ENCODE peak calls at places on chromosomes 7 and 10, in six cellular contexts. Y, J, C, U, M and G are unnamed samples.

GRCh38 chr7:53531-53930 is 138.8 kb upstream of the FAM20C start:
- DNase-seq in Y (no peak), M (no peak), U (no peak), J (no peak), C (no peak), G (no peak)

GRCh38 chr7:107856806-107857540 is 34.0 kb upstream of the DLD start:
- DNase-seq in J (peak; percentile 57), M (peak; percentile 26), U (no peak), C (no peak), Y (no peak), G (no peak)

GRCh38 chr10:24901686-24902399 is 50.6 kb downstream of the PRTFDC1 start:
- DNase-seq in Y (peak; percentile 64), J (peak; percentile 78), C (no peak), M (peak; percentile 23), U (peak; percentile 88), G (peak; percentile 89)

GRCh38 chr7:4266270-4267040 is 415.6 kb upstream of the FOXK1 start:
- DNase-seq in Y (no peak), C (no peak), U (no peak), M (no peak), J (no peak), G (no peak)

GRCh38 chr7:16492513-16493062 is 27.1 kb upstream of the SOSTDC1 start:
- DNase-seq in C (no peak), U (no peak), Y (no peak), J (no peak), M (no peak), G (peak; percentile 13)

GRCh38 chr10:77919713-77920108 is 6.8 kb downstream of the DLG5 start:
- DNase-seq in M (no peak), Y (no peak), J (no peak), C (no peak), U (peak; percentile 71), G (no peak)

GRCh38 chr10:66349726-66350125 is 576.1 kb upstream of the LRRTM3 start:
- DNase-seq in M (no peak), J (no peak), Y (no peak), U (no peak), C (no peak), G (no peak)

GRCh38 chr7:45971661-45972175 is 50.6 kb upstream of the IGFBP3 start:
- DNase-seq in C (no peak), U (no peak), M (no peak), Y (no peak), J (no peak), G (no peak)

GRCh38 chr10:50990568-50991495 is 83.5 kb upstream of the PRKG1 start:
- DNase-seq in C (no peak), Y (no peak), U (no peak), M (no peak), J (peak; percentile 61), G (no peak)

GRCh38 chr10:69360485-69361302 is 56.0 kb downstream of the TACR2 start:
- DNase-seq in J (peak; percentile 81), U (peak; percentile 83), M (no peak), C (no peak), Y (peak; percentile 94), G (no peak)

GRCh38 chr10:116886772-116887171 is 37.5 kb downstream of the ENO4 start:
- DNase-seq in C (no peak), U (no peak), J (no peak), Y (no peak), M (no peak), G (no peak)

GRCh38 chr10:13087986-13088618 is 11.9 kb upstream of the OPTN start:
- DNase-seq in Y (no peak), M (no peak), C (no peak), J (no peak), U (peak; percentile 71), G (no peak)

GRCh38 chr10:124743188-124744046 is 761 bp downstream of the FAM53B start:
- DNase-seq in C (no peak), J (no peak), U (peak; percentile 27), M (no peak), Y (peak; percentile 46), G (peak; percentile 64)

GRCh38 chr7:50591098-50591479 is 25.9 kb upstream of the DDC start:
- DNase-seq in M (no peak), U (no peak), C (no peak), J (no peak), Y (no peak), G (no peak)

GRCh38 chr10:82934429-82934828 is 1059.4 kb downstream of the NRG3 start:
- DNase-seq in C (no peak), U (peak; percentile 9), M (no peak), Y (no peak), J (no peak), G (no peak)

GRCh38 chr10:105538933-105539332 is 897.8 kb downstream of the SORCS3 start:
- DNase-seq in C (no peak), Y (no peak), J (no peak), M (no peak), U (no peak), G (no peak)

GRCh38 chr10:52115823-52116222 is 198.3 kb upstream of the DKK1 start:
- DNase-seq in C (no peak), M (no peak), U (peak; percentile 25), Y (no peak), J (no peak), G (no peak)

GRCh38 chr7:50943482-50943881 is 160.8 kb upstream of the GRB10 start:
- DNase-seq in Y (no peak), J (no peak), M (no peak), U (no peak), C (no peak), G (no peak)

GRCh38 chr7:98323597-98324322 is 42.3 kb downstream of the BRI3 start:
- DNase-seq in U (no peak), J (no peak), M (no peak), C (no peak), Y (no peak), G (no peak)

GRCh38 chr10:102593074-102593803 is 51.0 kb upstream of the TRIM8 start:
- DNase-seq in M (no peak), U (no peak), Y (no peak), C (no peak), J (no peak), G (no peak)

GRCh38 chr7:57305192-57305748 is 144.7 kb upstream of the ZNF716 start:
- DNase-seq in J (no peak), M (no peak), U (no peak), C (no peak), Y (no peak), G (no peak)

GRCh38 chr7:146831875-146832274 is 715.3 kb downstream of the CNTNAP2 start:
- DNase-seq in Y (no peak), U (no peak), J (no peak), C (no peak), M (no peak), G (no peak)

GRCh38 chr10:29955308-29955935 is 104.0 kb downstream of the JCAD start:
- DNase-seq in Y (no peak), M (no peak), U (peak; percentile 29), C (no peak), J (no peak), G (no peak)

GRCh38 chr7:36951257-36951697 is 227.0 kb upstream of the AOAH start:
- DNase-seq in Y (no peak), J (peak; percentile 21), C (peak; percentile 17), M (peak; percentile 18), U (no peak), G (no peak)

GRCh38 chr10:33335800-33336605 is 1.5 kb upstream of the NRP1 start:
- DNase-seq in J (peak; percentile 69), Y (peak; percentile 69), C (no peak), M (no peak), U (peak; percentile 95), G (no peak)

DNA sequence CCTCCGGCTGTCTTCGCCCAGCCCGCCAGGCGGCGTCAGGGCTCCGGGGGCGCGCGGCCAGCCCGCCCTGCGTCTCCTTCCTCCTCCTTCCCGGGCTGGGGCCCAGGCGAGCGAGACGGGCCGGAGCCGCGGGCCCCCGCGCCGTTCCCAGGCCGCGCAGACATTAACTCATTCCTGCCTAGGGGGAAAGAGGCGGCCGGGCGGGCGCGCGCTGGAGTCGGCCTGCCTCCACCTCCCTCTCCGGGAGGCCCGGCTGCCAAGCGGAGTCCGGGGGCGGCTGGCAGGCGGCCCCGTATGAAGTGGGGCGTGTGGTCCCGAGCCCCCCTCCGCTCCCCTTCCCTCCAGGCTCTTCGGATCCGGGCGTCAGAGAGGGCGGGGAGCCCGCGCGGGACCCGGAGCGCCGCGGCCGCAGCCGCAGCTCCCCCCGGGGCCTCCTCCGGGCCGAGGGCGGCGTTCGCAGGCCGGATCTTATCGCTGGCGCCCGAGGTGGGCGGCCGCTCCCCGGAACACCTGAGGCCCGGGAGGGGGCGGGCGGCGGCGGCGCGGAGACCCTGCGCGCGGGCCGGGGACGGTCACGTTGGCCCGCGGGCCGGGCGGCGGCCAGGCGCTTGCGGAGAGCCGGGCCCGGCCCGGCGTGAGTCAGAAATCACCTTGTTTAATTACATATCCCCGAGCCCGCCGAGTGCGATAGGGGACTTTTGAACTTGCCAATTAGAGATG is 43.1 kb downstream of the LDB3 start:
- DNase-seq in U (peak; percentile 90), M (peak; percentile 77), J (peak; percentile 91), Y (peak; percentile 90), C (peak; percentile 97), G (peak; percentile 91)
- TF ChIP-seq POLR2A in U (peak; percentile 58), M (peak; percentile 72), J (peak; percentile 71), Y (no peak), C (peak; percentile 53), G (peak; percentile 69)

GRCh38 chr10:133308431-133309110 is at the start of the genes TUBGCP2 and ZNF511:
- DNase-seq in J (peak; percentile 89), U (peak; percentile 87), Y (peak; percentile 89), M (peak; percentile 79), C (peak; percentile 91), G (peak; percentile 96)
- TF ChIP-seq POLR2A in J (peak; percentile 72), U (peak; percentile 57), Y (no peak), M (peak; percentile 61), C (peak; percentile 65), G (peak; percentile 81)

DNA sequence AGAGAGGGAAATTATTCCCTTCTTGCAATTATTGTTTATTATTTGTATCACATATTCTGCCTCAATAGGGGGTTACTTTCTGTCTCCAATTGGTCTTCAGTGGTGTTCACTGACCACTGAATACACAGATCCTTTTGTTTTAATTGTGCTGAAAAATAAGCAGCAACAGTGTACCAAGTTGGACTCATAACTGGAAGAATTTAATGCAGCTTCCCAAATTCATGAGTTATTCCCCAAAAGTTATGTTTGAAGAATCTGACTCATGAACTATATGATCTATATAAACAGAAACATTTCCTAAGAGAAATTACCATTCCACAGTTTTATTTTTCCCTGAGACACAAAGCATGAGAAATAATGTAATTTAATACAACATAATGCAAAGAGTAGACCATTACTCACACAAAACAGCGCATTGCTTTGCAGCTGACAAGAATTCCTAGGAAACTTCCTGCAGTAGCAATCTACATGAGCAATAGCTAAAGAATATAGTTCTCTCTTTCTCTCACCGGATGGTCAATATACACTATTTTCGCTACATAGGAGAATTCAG is 479.2 kb downstream of the HTR7 start:
- DNase-seq in M (no peak), J (no peak), U (no peak), Y (no peak), C (no peak), G (no peak)
- TF ChIP-seq POLR2A in M (no peak), J (no peak), U (no peak), Y (no peak), C (no peak), G (no peak)

GRCh38 chr7:152463714-152464311 is 28.0 kb upstream of the KMT2C start:
- DNase-seq in Y (peak; percentile 100), M (peak; percentile 100), J (peak; percentile 100), U (peak; percentile 99), C (peak; percentile 96), G (peak; percentile 100)

GRCh38 chr7:152465118-152465387 is 29.2 kb upstream of the KMT2C start:
- DNase-seq in C (no peak), M (no peak), J (no peak), U (no peak), Y (no peak), G (no peak)

GRCh38 chr7:152462995-152463713 is 27.4 kb upstream of the KMT2C start:
- DNase-seq in C (no peak), U (no peak), M (no peak), Y (no peak), J (no peak), G (peak; percentile 34)

GRCh38 chr7:152467225-152467624 is 31.4 kb upstream of the KMT2C start:
- DNase-seq in M (no peak), C (no peak), U (no peak), Y (no peak), J (no peak), G (no peak)

GRCh38 chr7:152464312-152465117 is 28.7 kb upstream of the KMT2C start:
- DNase-seq in M (peak; percentile 56), U (peak; percentile 87), Y (peak; percentile 76), J (peak; percentile 77), C (peak; percentile 82), G (peak; percentile 90)
- TF ChIP-seq POLR2A in M (no peak), U (peak; percentile 61), Y (no peak), J (peak; percentile 75), C (peak; percentile 39), G (peak; percentile 61)